ENCODE peak calls at places on chromosomes 16 and 17, in six cellular contexts. U is suprapubic skin, B is testis, L is esophagus squamous epithelium, F is tibial nerve, N is HepG2. K is an unnamed sample.

GRCh38 chr17:81927653-81928496 is at the start of gene MAFG:
- DNase-seq in U (peak; percentile 93), B (peak; percentile 95), L (peak; percentile 66), F (peak; percentile 88), N (peak; percentile 94), K (peak; percentile 93)

GRCh38 chr17:63406689-63407330 is 39.3 kb downstream of the CYB561 start:
- DNase-seq in U (no peak), B (peak; percentile 91), L (peak; percentile 19), F (peak; percentile 44), N (peak; percentile 92), K (peak; percentile 69)

GRCh38 chr17:81096741-81097133 is 61.8 kb downstream of the BAIAP2 start:
- DNase-seq in U (no peak), B (no peak), L (no peak), F (no peak), N (no peak), K (peak; percentile 57)

GRCh38 chr17:17156107-17156506 is 50.0 kb downstream of the PLD6 start:
- DNase-seq in U (no peak), B (no peak), L (no peak), F (no peak), N (no peak), K (peak; percentile 82)

GRCh38 chr17:47219621-47220475 is 10.7 kb downstream of the MYL4 start:
- DNase-seq in U (no peak), B (no peak), L (no peak), F (no peak), N (no peak), K (no peak)

GRCh38 chr16:79810449-79811189 is 210.1 kb upstream of the MAF start:
- DNase-seq in U (no peak), B (no peak), L (no peak), F (no peak), N (no peak), K (no peak)

GRCh38 chr17:75130632-75131277 is 787 bp downstream of the NT5C start:
- DNase-seq in U (peak; percentile 78), B (peak; percentile 60), L (no peak), F (no peak), N (peak; percentile 68), K (peak; percentile 51)

GRCh38 chr16:88634994-88635670 is 3.2 kb upstream of the IL17C start:
- DNase-seq in U (no peak), B (no peak), L (no peak), F (no peak), N (no peak), K (no peak)

GRCh38 chr17:28720247-28720996 is 637 bp downstream of the RPL23A start:
- DNase-seq in U (no peak), B (no peak), L (no peak), F (no peak), N (no peak), K (no peak)

GRCh38 chr16:86735727-86736126 is 157.4 kb downstream of the FOXL1 start:
- DNase-seq in U (no peak), B (no peak), L (no peak), F (no peak), N (no peak), K (no peak)

GRCh38 chr17:4914009-4914408 is 11.1 kb upstream of the CHRNE start:
- DNase-seq in U (no peak), B (peak; percentile 79), L (no peak), F (no peak), N (peak; percentile 63), K (no peak)

GRCh38 chr17:77418609-77419008 is 277.8 kb downstream of the SEC14L1 start:
- DNase-seq in U (no peak), B (no peak), L (no peak), F (no peak), N (no peak), K (no peak)

GRCh38 chr17:77419547-77420475 is 279.0 kb downstream of the SEC14L1 start:
- DNase-seq in U (no peak), B (no peak), L (no peak), F (no peak), N (peak; percentile 24), K (no peak)

GRCh38 chr17:77419095-77419494 is 278.3 kb downstream of the SEC14L1 start:
- DNase-seq in U (no peak), B (no peak), L (no peak), F (no peak), N (no peak), K (no peak)

GRCh38 chr17:77416096-77416713 is 275.4 kb downstream of the SEC14L1 start:
- DNase-seq in U (no peak), B (no peak), L (no peak), F (no peak), N (no peak), K (no peak)

GRCh38 chr17:77417575-77417974 is 276.8 kb downstream of the SEC14L1 start:
- DNase-seq in U (no peak), B (no peak), L (no peak), F (no peak), N (peak; percentile 64), K (no peak)
- H3K4me1 ChIP-seq in U (peaks cover 73% of the 10 kb centered on the region), B (peaks cover 22% of the 10 kb centered on the region), L (peaks cover 32% of the 10 kb centered on the region), F (no peaks in the 10 kb centered on the region), N (peaks cover 42% of the 10 kb centered on the region), K (peaks cover 25% of the 10 kb centered on the region)

GRCh38 chr17:3693829-3694231 is 2.1 kb downstream of the P2RX5 start:
- DNase-seq in U (no peak), B (no peak), L (no peak), F (no peak), N (no peak), K (no peak)

GRCh38 chr17:3698139-3698538 is 2.2 kb upstream of the P2RX5 start:
- DNase-seq in U (no peak), B (no peak), L (no peak), F (no peak), N (no peak), K (no peak)

GRCh38 chr17:3697157-3697515 is 1.2 kb upstream of the P2RX5 start:
- DNase-seq in U (no peak), B (no peak), L (no peak), F (no peak), N (no peak), K (no peak)

GRCh38 chr17:3695129-3695722 is 729 bp downstream of the P2RX5 start:
- DNase-seq in U (no peak), B (no peak), L (no peak), F (no peak), N (no peak), K (no peak)

DNA sequence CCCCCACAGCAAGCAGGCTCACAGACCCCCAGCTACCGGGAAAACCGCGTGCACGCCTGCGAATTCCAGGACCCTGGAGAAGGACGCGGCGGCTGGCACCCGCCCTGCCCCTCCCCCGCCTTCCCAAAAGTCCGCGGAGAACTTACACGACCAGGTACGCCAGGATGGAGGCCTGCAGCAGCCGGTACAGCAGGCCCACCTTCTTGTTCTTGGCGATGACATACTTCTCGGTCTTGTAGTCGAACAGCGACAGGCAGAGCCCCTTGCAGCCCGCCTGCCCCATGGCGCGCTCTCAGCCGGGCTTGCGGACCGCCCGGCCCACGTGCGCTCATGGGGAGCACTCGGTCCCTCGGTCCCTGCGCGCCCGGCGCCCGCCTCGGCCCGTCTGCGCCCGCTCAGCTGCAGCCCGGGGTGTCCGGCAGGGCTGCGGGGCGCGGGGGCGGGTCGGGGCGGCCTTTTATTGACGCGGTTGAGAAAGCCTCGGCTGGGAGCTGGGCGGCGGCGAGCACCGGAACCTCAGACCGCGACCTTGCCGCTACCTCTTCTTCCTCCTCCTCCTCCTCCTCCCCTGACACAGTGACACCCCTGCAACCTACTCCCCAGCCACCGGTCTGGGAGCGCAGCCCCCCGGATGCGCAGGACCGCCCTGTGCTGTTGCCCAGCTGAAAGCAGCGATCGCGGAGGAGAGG is at the start of gene P2RX5:
- DNase-seq in U (no peak), B (no peak), L (no peak), F (no peak), N (no peak), K (peak; percentile 7)
- TF ChIP-seq POLR2A in U (no peak), B (no peak), L (peak; percentile 30), F (no peak), N (no peak), K (no peak)

GRCh38 chr16:81544691-81545365 is 100.2 kb downstream of the CMIP start:
- DNase-seq in U (no peak), B (no peak), L (no peak), F (no peak), N (no peak), K (peak; percentile 55)

GRCh38 chr16:81545470-81546175 is 101.0 kb downstream of the CMIP start:
- DNase-seq in U (no peak), B (no peak), L (no peak), F (no peak), N (no peak), K (no peak)

GRCh38 chr16:81542609-81543570 is 98.3 kb downstream of the CMIP start:
- DNase-seq in U (no peak), B (no peak), L (no peak), F (no peak), N (peak; percentile 92), K (peak; percentile 14)

GRCh38 chr16:81543571-81543970 is 99.0 kb downstream of the CMIP start:
- DNase-seq in U (no peak), B (no peak), L (no peak), F (no peak), N (no peak), K (no peak)

GRCh38 chr16:81544261-81544660 is 99.7 kb downstream of the CMIP start:
- DNase-seq in U (no peak), B (no peak), L (no peak), F (no peak), N (no peak), K (no peak)
- H3K4me1 ChIP-seq in U (peaks cover 40% of the 10 kb centered on the region), B (no peaks in the 10 kb centered on the region), L (peaks cover 3% of the 10 kb centered on the region), F (no peaks in the 10 kb centered on the region), N (peaks cover 100% of the 10 kb centered on the region), K (peaks cover 61% of the 10 kb centered on the region)

GRCh38 chr16:47141773-47142468 is 1.8 kb downstream of the NETO2 start:
- DNase-seq in U (peak; percentile 78), B (peak; percentile 88), L (peak; percentile 25), F (peak; percentile 52), N (peak; percentile 90), K (peak; percentile 89)

GRCh38 chr16:47144559-47144877 is 773 bp upstream of the NETO2 start:
- DNase-seq in U (no peak), B (no peak), L (no peak), F (no peak), N (no peak), K (no peak)

GRCh38 chr16:47143329-47143676 is 442 bp downstream of the NETO2 start:
- DNase-seq in U (no peak), B (peak; percentile 74), L (no peak), F (no peak), N (peak; percentile 66), K (peak; percentile 67)

GRCh38 chr16:47142469-47143328 is 1.0 kb downstream of the NETO2 start:
- DNase-seq in U (no peak), B (peak; percentile 52), L (no peak), F (no peak), N (no peak), K (peak; percentile 33)

DNA sequence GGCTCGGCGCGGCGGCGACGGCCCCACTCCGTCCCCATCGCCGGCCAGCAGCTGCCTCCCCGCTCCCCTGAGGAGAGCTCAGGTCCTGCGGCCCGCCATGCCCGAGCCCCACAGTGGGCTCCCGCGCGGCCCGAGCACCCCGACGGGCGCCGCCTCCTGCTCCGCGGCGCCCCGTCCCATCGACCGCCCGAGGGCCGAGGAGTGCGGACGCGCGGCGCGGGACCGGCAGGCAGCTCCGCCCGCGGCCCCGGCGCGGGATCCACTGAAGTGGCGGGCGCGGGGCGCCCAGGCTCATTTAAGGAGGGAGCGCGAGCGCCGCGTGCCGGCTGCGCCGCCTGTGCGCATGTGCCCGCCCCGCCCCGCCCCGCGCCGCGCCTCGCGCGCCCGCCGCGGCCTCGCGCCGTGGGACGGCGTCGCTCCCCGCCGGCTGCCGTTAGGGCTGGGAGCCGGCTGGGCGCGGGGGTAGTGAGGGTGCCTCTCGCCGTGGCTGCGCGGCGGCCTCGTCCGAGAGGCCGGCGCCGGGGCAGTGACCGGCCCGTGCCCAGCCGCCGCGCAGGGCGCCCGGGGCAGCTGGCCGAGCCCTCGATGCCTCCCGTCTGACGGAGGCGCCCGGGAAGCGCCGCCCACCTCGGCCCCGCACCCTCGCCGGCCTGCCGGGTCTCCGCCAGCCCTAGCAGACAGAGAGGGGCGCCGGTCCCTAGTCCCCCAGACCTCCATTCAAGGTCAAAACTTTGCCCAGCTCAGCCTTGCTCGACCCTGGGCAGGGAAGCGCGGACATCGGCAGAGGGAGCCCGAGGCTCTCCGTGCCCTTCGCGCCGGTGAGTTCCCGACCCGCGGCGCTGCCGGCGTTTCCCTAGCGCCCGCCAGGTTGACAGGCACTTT is at the start of gene NETO2:
- DNase-seq in U (peak; percentile 63), B (peak; percentile 71), L (no peak), F (no peak), N (peak; percentile 52), K (peak; percentile 73)
- TF ChIP-seq POLR2A in U (no peak), B (no peak), L (peak; percentile 56), F (peak; percentile 37), N (no peak), K (no peak)

K was measured in thyroid gland.